ENCODE peak calls at places on chromosomes 16 and 17, in seven cellular contexts. A is mesenchymal stem cell; K is tibial artery; Y is neural progenitor cell; X is lower lobe of right lung; B is lung; H is CD8-positive, alpha-beta memory T cell. E is an unnamed sample.

GRCh38 chr17:71522383-71522782 is 598.4 kb upstream of the SOX9 start:
- DNase-seq in H (no peak), B (no peak), Y (peak; percentile 15), X (no peak), A (no peak), K (no peak), E (no peak)

GRCh38 chr17:78697122-78697845 is 84.8 kb downstream of the CYTH1 start:
- DNase-seq in B (no peak), A (no peak), Y (no peak), X (no peak), H (no peak), K (no peak), E (no peak)

GRCh38 chr16:11781773-11782172 is 15.3 kb downstream of the ZC3H7A start:
- DNase-seq in A (peak; percentile 43), H (no peak), K (no peak), B (no peak), Y (no peak), X (no peak), E (no peak)

GRCh38 chr17:68482576-68483001 is 25.3 kb upstream of the WIPI1 start:
- DNase-seq in K (no peak), Y (no peak), B (no peak), X (no peak), A (no peak), H (no peak), E (no peak)

GRCh38 chr16:84103678-84104077 is 13.1 kb downstream of the MBTPS1 start:
- DNase-seq in A (no peak), H (no peak), K (no peak), B (no peak), X (no peak), Y (no peak), E (no peak)

GRCh38 chr16:19771796-19772195 is 53.7 kb downstream of the IQCK start:
- DNase-seq in K (no peak), X (no peak), A (no peak), B (no peak), Y (no peak), H (no peak), E (no peak)

GRCh38 chr17:75634754-75635609 is 1.7 kb downstream of the SMIM5 start:
- DNase-seq in B (no peak), Y (no peak), K (no peak), H (no peak), X (peak; percentile 42), A (no peak), E (no peak)

GRCh38 chr17:82019905-82020873 is 2.5 kb downstream of the CENPX start:
- DNase-seq in H (peak; percentile 38), B (peak; percentile 62), X (peak; percentile 81), K (no peak), Y (peak; percentile 87), A (peak; percentile 56), E (no peak)

GRCh38 chr16:83835972-83836566 is 28.3 kb downstream of the HSBP1 start:
- DNase-seq in H (no peak), X (no peak), Y (no peak), B (no peak), A (peak; percentile 83), K (no peak), E (no peak)

GRCh38 chr17:36888236-36888957 is 48.9 kb upstream of the LHX1 start:
- DNase-seq in Y (peak; percentile 29), X (no peak), H (no peak), A (no peak), B (no peak), K (no peak), E (no peak)

GRCh38 chr16:17476414-17477259 is 5.9 kb upstream of the XYLT1 start:
- DNase-seq in K (no peak), X (no peak), Y (peak; percentile 87), A (no peak), B (no peak), H (peak; percentile 36), E (no peak)

GRCh38 chr17:28258347-28258887 is 60.6 kb upstream of the TMEM97 start:
- DNase-seq in K (no peak), X (no peak), H (no peak), Y (no peak), A (no peak), B (no peak), E (no peak)

GRCh38 chr16:89026121-89026612 is 49.2 kb upstream of the CBFA2T3 start:
- DNase-seq in K (no peak), B (no peak), A (peak; percentile 24), H (peak; percentile 76), Y (no peak), X (no peak), E (no peak)

GRCh38 chr17:49572226-49572625 is 3.4 kb upstream of the NXPH3 start:
- DNase-seq in Y (no peak), A (no peak), H (no peak), K (no peak), X (peak; percentile 22), B (no peak), E (no peak)

GRCh38 chr16:51155901-51156810 is 5.1 kb upstream of the SALL1 start:
- DNase-seq in B (no peak), K (no peak), Y (peak; percentile 73), X (no peak), A (peak; percentile 72), H (no peak), E (no peak)

GRCh38 chr17:81515530-81516041 is 3.0 kb upstream of the ACTG1 start:
- DNase-seq in A (no peak), B (no peak), Y (no peak), X (peak; percentile 59), K (no peak), H (no peak), E (no peak)

DNA sequence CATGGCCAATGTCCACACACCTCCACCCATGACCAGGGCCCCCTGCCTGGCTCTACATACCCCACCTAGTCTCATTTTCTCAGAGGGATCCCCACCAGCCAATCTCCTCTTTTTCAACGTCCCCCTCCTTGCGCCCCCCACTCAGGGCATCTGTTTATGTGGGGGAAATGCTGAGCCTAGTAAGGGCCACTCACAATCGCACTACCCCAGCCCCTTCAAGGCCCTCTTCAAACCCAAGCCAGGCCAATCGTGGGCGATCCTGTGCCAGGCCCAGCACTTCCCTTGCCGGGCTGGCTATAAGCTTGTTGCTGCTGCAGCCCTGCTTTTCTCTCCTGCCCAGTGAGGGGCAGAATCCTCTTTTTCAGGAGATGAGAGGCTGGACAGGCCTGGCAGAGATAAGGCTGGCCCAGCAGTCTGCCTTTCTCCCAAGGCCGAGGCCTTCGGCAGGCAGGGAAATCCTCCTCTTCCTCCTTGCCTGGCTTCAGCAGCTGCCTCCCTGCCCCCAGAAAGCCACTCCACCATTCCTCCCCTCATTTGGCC is 16.1 kb downstream of the HSD11B2 start:
- DNase-seq in X (no peak), H (no peak), B (no peak), Y (no peak), K (no peak), A (no peak), E (no peak)
- H3K36me3 ChIP-seq in X (peaks cover 93% of the 10 kb centered on the region), H (peaks cover 14% of the 10 kb centered on the region), B (no peaks in the 10 kb centered on the region), Y (no peaks in the 10 kb centered on the region), K (peaks cover 81% of the 10 kb centered on the region), A (peaks cover 90% of the 10 kb centered on the region), E (peaks cover 7% of the 10 kb centered on the region)

GRCh38 chr17:73797594-73798110 is 153.4 kb upstream of the SDK2 start:
- DNase-seq in X (no peak), H (no peak), A (peak; percentile 0), Y (no peak), B (no peak), K (no peak), E (no peak)

GRCh38 chr17:73799781-73800627 is 155.8 kb upstream of the SDK2 start:
- DNase-seq in B (no peak), A (no peak), X (no peak), Y (no peak), H (no peak), K (no peak), E (no peak)

GRCh38 chr17:73799091-73799490 is 154.8 kb upstream of the SDK2 start:
- DNase-seq in B (no peak), X (no peak), K (no peak), H (no peak), Y (no peak), A (no peak), E (no peak)

GRCh38 chr17:73795730-73796129 is 151.5 kb upstream of the SDK2 start:
- DNase-seq in K (no peak), H (no peak), X (no peak), Y (no peak), B (no peak), A (no peak), E (no peak)

GRCh38 chr17:73798111-73798748 is 154.0 kb upstream of the SDK2 start:
- DNase-seq in A (peak; percentile 82), X (no peak), K (no peak), B (no peak), H (no peak), Y (no peak), E (no peak)
- H3K27me3 ChIP-seq in A (no peaks in the 10 kb centered on the region), X (peaks cover 3% of the 10 kb centered on the region), K (peaks cover 31% of the 10 kb centered on the region), B (no peaks in the 10 kb centered on the region), H (no peaks in the 10 kb centered on the region), Y (no peaks in the 10 kb centered on the region), E (no peaks in the 10 kb centered on the region)

GRCh38 chr17:61418433-61418832 is 18.8 kb downstream of the TBX2 start:
- DNase-seq in Y (no peak), K (no peak), X (no peak), B (no peak), A (no peak), H (no peak), E (no peak)

GRCh38 chr17:61416211-61416539 is 16.5 kb downstream of the TBX2 start:
- DNase-seq in X (no peak), H (no peak), K (no peak), A (no peak), B (no peak), Y (no peak), E (no peak)

GRCh38 chr17:61415374-61416210 is 15.9 kb downstream of the TBX2 start:
- DNase-seq in A (peak; percentile 61), Y (no peak), B (peak; percentile 27), K (no peak), X (no peak), H (no peak), E (peak; percentile 57)

GRCh38 chr17:61414936-61415251 is 15.3 kb downstream of the TBX2 start:
- DNase-seq in A (no peak), B (no peak), Y (no peak), X (no peak), H (no peak), K (no peak), E (no peak)

DNA sequence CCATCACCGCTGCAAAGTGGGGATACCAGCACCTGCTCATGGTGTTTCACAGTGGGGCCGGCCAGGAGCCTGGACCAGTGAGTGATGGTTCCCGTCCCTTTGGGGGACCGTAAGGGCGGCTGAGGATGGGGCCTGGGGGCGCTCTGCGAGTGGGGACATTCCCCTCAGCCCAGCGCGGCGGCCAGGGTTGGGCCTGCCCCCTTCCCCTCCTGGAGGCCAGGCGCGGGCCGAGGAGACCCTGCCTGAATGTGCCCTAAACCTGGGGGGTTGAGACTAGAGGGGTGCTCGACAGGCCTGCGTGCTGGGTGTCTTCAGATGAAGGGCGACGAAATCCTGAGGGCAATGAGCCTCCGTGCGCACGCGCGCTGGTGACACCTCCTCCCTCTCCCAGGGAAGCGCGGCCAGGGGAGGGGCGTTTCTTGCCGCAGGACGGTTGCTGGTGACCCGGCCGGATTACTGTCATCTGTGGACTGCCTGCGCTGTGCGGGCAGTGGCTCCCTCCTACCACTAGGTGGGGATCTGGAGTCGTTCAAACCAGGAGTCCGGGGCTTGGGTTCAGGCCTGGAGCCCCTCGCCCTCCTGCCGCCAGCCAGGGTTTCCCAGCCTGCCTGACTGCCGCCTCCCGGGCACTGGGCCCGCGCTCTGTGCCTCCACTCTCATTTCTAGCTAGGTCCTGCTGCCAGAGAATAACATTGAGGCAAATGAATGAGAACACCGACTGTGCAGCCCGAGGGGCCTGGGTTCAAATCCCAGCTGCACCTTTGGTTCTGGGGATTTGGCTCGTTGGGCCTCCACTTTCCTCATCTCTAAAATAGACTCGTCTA is 17.1 kb downstream of the TBX2 start:
- DNase-seq in A (peak; percentile 91), K (peak; percentile 86), X (peak; percentile 90), Y (peak; percentile 96), B (peak; percentile 87), H (no peak), E (peak; percentile 91)
- H3K4me3 ChIP-seq in A (peak overlapping the region; percentile 37), K (peak overlapping the region; percentile 45), X (peak overlapping the region; percentile 9), Y (peak overlapping the region; percentile 32), B (no peak overlapping the region), H (no peak overlapping the region), E (peak overlapping the region; percentile 35)

GRCh38 chr17:76884995-76885896 is 17.0 kb downstream of the MGAT5B start:
- DNase-seq in A (no peak), B (no peak), K (no peak), Y (no peak), H (no peak), X (no peak), E (no peak)
- H3K36me3 ChIP-seq in A (peaks cover 4% of the 10 kb centered on the region), B (no peaks in the 10 kb centered on the region), K (no peaks in the 10 kb centered on the region), Y (no peaks in the 10 kb centered on the region), H (no peaks in the 10 kb centered on the region), X (no peaks in the 10 kb centered on the region), E (no peaks in the 10 kb centered on the region)

E was measured in right atrium auricular region.